ENCODE peak calls at places on chromosomes 5 and 9, in eight cellular contexts. N is SK-N-SH, O is stomach, U is tibial nerve, L is K562, J is A549, B is GM12878, X is transverse colon. K is an unnamed sample. For H3K4me1, the result is how much of the 10 kb centered on the place peaks cover.

GRCh38 chr5:172361566-172362238 is 78.1 kb upstream of the UBTD2 start:
- DNase-seq in N (no peak), O (no peak), U (peak), L (no peak), J (peak), B (peak), X (no peak), K (peak)

GRCh38 chr5:159132429-159133040 is 32.8 kb upstream of the EBF1 start:
- DNase-seq in N (no peak), O (no peak), U (no peak), L (no peak), J (no peak), B (no peak), X (no peak), K (no peak)

GRCh38 chr9:2339416-2339815 is 282.2 kb upstream of the VLDLR start:
- DNase-seq in N (no peak), O (no peak), U (no peak), L (no peak), J (no peak), B (no peak), X (no peak), K (no peak)

GRCh38 chr5:132479812-132480441 is 10.6 kb downstream of the IRF1 start:
- DNase-seq in N (no peak), O (no peak), U (no peak), L (no peak), J (no peak), B (no peak), X (no peak), K (no peak)

GRCh38 chr5:79008362-79008761 is 23.3 kb upstream of the ARSB start:
- DNase-seq in N (no peak), O (no peak), U (no peak), L (peak), J (no peak), B (no peak), X (no peak), K (no peak)

GRCh38 chr5:98463676-98464075 is 309.8 kb upstream of the RGMB start:
- DNase-seq in N (no peak), O (no peak), U (no peak), L (no peak), J (no peak), B (no peak), X (no peak), K (no peak)

GRCh38 chr9:134709512-134710270 is 68.1 kb downstream of the COL5A1 start:
- DNase-seq in N (peak), O (no peak), U (no peak), L (no peak), J (no peak), B (no peak), X (no peak), K (no peak)

GRCh38 chr5:2683720-2684119 is 67.8 kb downstream of the IRX2 start:
- DNase-seq in N (no peak), O (no peak), U (no peak), L (no peak), J (no peak), B (no peak), X (no peak), K (no peak)

GRCh38 chr5:73437126-73438047 is 11.2 kb downstream of the FOXD1 start:
- DNase-seq in N (peak), O (no peak), U (no peak), L (peak), J (peak), B (no peak), X (peak), K (no peak)

GRCh38 chr9:119094086-119094485 is 275.1 kb downstream of the BRINP1 start:
- DNase-seq in N (no peak), O (no peak), U (no peak), L (no peak), J (no peak), B (no peak), X (no peak), K (no peak)

GRCh38 chr5:39447968-39448367 is 23.2 kb upstream of the DAB2 start:
- DNase-seq in N (no peak), O (no peak), U (no peak), L (no peak), J (no peak), B (no peak), X (no peak), K (no peak)

GRCh38 chr5:68303038-68303738 is 87.6 kb downstream of the PIK3R1 start:
- DNase-seq in N (peak), O (no peak), U (no peak), L (no peak), J (no peak), B (peak), X (no peak), K (no peak)

GRCh38 chr5:126998201-126998631 is 32.1 kb downstream of the MARCHF3 start:
- DNase-seq in N (no peak), O (no peak), U (no peak), L (peak), J (no peak), B (peak), X (no peak), K (no peak)

GRCh38 chr9:131480258-131480657 is 22.5 kb upstream of the POMT1 start:
- DNase-seq in N (no peak), O (no peak), U (no peak), L (no peak), J (no peak), B (no peak), X (no peak), K (no peak)

GRCh38 chr5:147830035-147830434 is 1.4 kb downstream of the SPINK1 start:
- DNase-seq in N (no peak), O (no peak), U (no peak), L (no peak), J (no peak), B (no peak), X (no peak), K (no peak)

GRCh38 chr5:122341087-122341486 is 29.1 kb downstream of the SNCAIP start:
- DNase-seq in N (no peak), O (no peak), U (no peak), L (no peak), J (no peak), B (no peak), X (no peak), K (no peak)

GRCh38 chr5:32443145-32443540 is 1.4 kb downstream of the ZFR start:
- DNase-seq in N (peak), O (no peak), U (no peak), L (no peak), J (no peak), B (peak), X (no peak), K (no peak)

GRCh38 chr5:145495741-145496140 is 339.4 kb downstream of the PRELID2 start:
- DNase-seq in N (no peak), O (peak), U (no peak), L (no peak), J (peak), B (no peak), X (no peak), K (no peak)

GRCh38 chr5:38453506-38453905 is 102.9 kb downstream of the LIFR start:
- DNase-seq in N (no peak), O (no peak), U (no peak), L (no peak), J (no peak), B (peak), X (no peak), K (no peak)

GRCh38 chr9:110133059-110133458 is 74.9 kb downstream of the C9orf152 start:
- DNase-seq in N (no peak), O (no peak), U (no peak), L (no peak), J (no peak), B (no peak), X (no peak), K (no peak)

GRCh38 chr9:88477300-88477751 is 57.7 kb upstream of the NXNL2 start:
- DNase-seq in N (no peak), O (no peak), U (no peak), L (no peak), J (no peak), B (peak), X (no peak), K (no peak)

GRCh38 chr5:20113031-20113685 is 125.2 kb upstream of the CDH18 start:
- DNase-seq in N (no peak), O (no peak), U (no peak), L (no peak), J (no peak), B (no peak), X (no peak), K (no peak)

GRCh38 chr5:177022386-177023246 is at the start of gene ZNF346:
- DNase-seq in N (peak), O (peak), U (peak), L (peak), J (peak), B (peak), X (peak), K (peak)

GRCh38 chr9:23824241-23825142 is 1.5 kb downstream of the ELAVL2 start:
- DNase-seq in N (peak), O (no peak), U (no peak), L (no peak), J (no peak), B (no peak), X (peak), K (no peak)

GRCh38 chr5:160054047-160054446 is 45.1 kb downstream of the TTC1 start:
- DNase-seq in N (no peak), O (no peak), U (no peak), L (no peak), J (no peak), B (no peak), X (no peak), K (no peak)

GRCh38 chr9:114798793-114799427 is 6.9 kb downstream of the TNFSF15 start:
- DNase-seq in N (peak), O (no peak), U (no peak), L (no peak), J (no peak), B (no peak), X (no peak), K (no peak)

DNA sequence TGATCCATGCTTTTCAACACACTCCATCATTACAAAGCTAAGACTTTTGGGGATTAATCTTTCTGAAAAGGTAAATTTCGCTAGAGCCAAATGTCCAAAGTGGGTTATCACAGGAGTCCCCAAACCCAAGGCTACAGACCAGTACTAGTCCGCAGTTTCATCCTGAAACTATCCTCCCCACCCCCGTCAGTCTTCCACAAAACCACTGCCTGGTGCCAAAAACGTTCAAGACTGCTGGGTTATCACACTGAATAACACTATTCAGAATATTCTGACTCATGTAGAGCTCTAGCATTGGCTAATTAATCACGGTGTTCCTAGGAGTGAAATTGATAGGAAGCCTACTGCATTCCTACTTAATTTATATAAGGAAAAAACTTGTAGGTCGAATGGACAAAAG is 24.7 kb downstream of the ERP44 start:
- DNase-seq in N (no peak), O (no peak), U (no peak), L (peak), J (no peak), B (no peak), X (no peak), K (no peak)
- TF ChIP-seq EP300 in N (no peak), O (no peak), U (no peak), L (no peak), J (no peak), B (no peak), X (no peak), K (no peak)

GRCh38 chr9:38039090-38039906 is 29.7 kb downstream of the SHB start:
- DNase-seq in N (peak), O (no peak), U (no peak), L (peak), J (no peak), B (no peak), X (no peak), K (no peak)

GRCh38 chr9:38037981-38038306 is 31.1 kb downstream of the SHB start:
- DNase-seq in N (no peak), O (no peak), U (no peak), L (no peak), J (no peak), B (no peak), X (no peak), K (no peak)

GRCh38 chr9:38041564-38042267 is 27.3 kb downstream of the SHB start:
- DNase-seq in N (no peak), O (no peak), U (no peak), L (no peak), J (no peak), B (no peak), X (no peak), K (no peak)

GRCh38 chr9:38038307-38039089 is 30.5 kb downstream of the SHB start:
- DNase-seq in N (peak), O (no peak), U (no peak), L (peak), J (no peak), B (no peak), X (no peak), K (no peak)

GRCh38 chr9:38039907-38040682 is 28.9 kb downstream of the SHB start:
- DNase-seq in N (no peak), O (no peak), U (no peak), L (peak), J (no peak), B (no peak), X (no peak), K (no peak)
- H3K4me1 ChIP-seq in N (half or more), O (under half), U (under half), L (half or more), J (half or more), B (under half), X (under half), K (half or more)

DNA sequence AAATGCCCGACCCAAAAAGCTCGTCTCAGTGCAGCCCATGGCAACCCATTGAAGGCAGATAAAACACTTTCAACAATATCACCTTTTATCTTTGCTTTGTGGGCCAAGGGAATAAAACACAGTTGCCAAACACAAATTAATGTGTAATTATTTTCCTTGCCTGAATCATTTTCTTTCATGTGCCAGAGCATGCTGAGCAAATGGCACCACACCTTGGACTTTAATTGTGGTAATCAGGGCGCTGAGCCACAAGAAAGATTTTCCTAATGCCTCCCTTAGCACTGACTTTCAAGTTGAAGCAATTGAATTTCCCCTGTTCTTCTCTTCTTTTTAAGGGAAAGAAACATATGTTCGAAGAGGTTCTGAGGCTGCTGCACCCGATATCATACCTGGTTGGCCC is 297.1 kb upstream of the MSX2 start:
- DNase-seq in N (no peak), O (no peak), U (no peak), L (no peak), J (no peak), B (no peak), X (no peak), K (no peak)
- TF ChIP-seq EP300 in N (no peak), O (no peak), U (no peak), L (no peak), J (no peak), B (no peak), X (no peak), K (no peak)

DNA sequence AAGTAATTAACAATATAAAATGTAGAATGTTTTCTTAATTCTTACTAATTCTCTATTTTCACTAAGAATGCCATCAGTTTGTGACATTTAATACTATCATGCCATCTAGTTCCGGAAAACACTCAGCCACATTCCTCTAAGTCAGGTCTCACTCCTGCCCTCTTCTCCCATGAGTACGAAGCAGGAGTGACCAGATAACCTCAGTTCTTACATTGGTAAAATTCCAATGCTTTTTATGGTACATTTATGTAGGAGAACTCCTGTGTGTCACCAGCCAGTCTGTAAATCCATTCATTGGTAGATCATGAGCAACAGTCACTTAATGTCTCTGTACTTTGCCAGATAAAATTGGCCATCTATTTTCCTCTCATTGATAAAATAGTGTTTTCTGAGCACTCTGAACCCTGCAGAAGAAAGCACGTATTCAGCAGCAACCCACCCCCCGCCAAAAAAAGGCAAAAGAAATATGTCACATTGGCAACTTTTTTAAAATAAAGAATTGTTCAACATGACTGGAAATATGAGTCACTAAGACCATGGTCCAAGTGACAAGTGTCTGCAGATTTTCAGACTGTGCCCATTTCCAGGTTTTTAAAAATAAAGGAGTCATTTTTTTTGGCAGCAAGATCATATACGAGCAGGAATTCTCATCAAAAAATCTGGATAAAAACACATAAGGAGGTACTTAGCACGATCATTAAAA is 11.8 kb downstream of the GLIS3 start:
- DNase-seq in N (no peak), O (no peak), U (no peak), L (no peak), J (no peak), B (no peak), X (no peak), K (no peak)
- H3K4me1 ChIP-seq in N (under half), O (under half), U (under half), L (under half), J (half or more), B (under half), X (under half), K (under half)

K was measured in suprapubic skin.